ENCODE peak calls at places on chromosomes 7 and 10, in nine cellular contexts. X, E, T, M, H, K, P, B and G are unnamed samples.

GRCh38 chr7:16061630-16062029 is 359.7 kb downstream of the CRPPA start:
- DNase-seq in E (no peak), P (no peak), X (no peak), M (no peak), H (no peak), K (no peak), B (no peak), T (no peak), G (no peak)

GRCh38 chr7:106623846-106624245 is 37.1 kb downstream of the CCDC71L start:
- DNase-seq in P (peak; percentile 92), E (no peak), H (no peak), K (no peak), M (no peak), X (peak; percentile 47), T (peak; percentile 67), B (no peak), G (peak; percentile 73)

GRCh38 chr10:61994404-61995031 is 93.0 kb downstream of the ARID5B start:
- DNase-seq in B (no peak), H (no peak), E (no peak), K (no peak), M (peak; percentile 49), P (no peak), X (no peak), T (no peak), G (peak; percentile 35)

GRCh38 chr7:24290004-24290641 is 6.1 kb downstream of the NPY start:
- DNase-seq in P (peak; percentile 8), T (peak; percentile 12), H (no peak), E (no peak), M (no peak), B (peak; percentile 90), X (peak; percentile 23), K (peak; percentile 71), G (peak; percentile 54)

GRCh38 chr7:24830440-24831050 is 73.3 kb upstream of the GSDME start:
- DNase-seq in P (no peak), K (no peak), M (no peak), H (no peak), X (no peak), T (no peak), E (no peak), B (no peak), G (no peak)

GRCh38 chr10:31322647-31323046 is 3.6 kb downstream of the ZEB1 start:
- DNase-seq in M (no peak), K (no peak), T (no peak), X (peak; percentile 20), P (peak; percentile 32), H (no peak), B (no peak), E (no peak), G (no peak)

GRCh38 chr7:117165656-117166055 is 157.2 kb downstream of the WNT2 start:
- DNase-seq in X (no peak), T (no peak), P (no peak), E (peak; percentile 14), K (no peak), M (peak; percentile 7), B (no peak), H (no peak), G (no peak)

GRCh38 chr7:34845666-34846361 is 187.8 kb downstream of the NPSR1 start:
- DNase-seq in H (no peak), E (no peak), P (no peak), T (peak; percentile 35), M (no peak), K (no peak), X (peak; percentile 11), B (peak; percentile 86), G (no peak)

GRCh38 chr10:82160291-82160690 is 285.3 kb downstream of the NRG3 start:
- DNase-seq in T (no peak), X (peak; percentile 36), K (no peak), E (no peak), H (no peak), P (no peak), M (no peak), B (no peak), G (no peak)

GRCh38 chr10:3465406-3465891 is 292.9 kb upstream of the PITRM1 start:
- DNase-seq in X (peak; percentile 28), K (no peak), M (peak; percentile 59), E (no peak), B (no peak), P (no peak), H (no peak), T (no peak), G (no peak)

GRCh38 chr7:96508371-96508770 is 186.5 kb upstream of the SLC25A13 start:
- DNase-seq in T (no peak), B (no peak), E (no peak), P (peak; percentile 1), M (no peak), K (no peak), X (peak; percentile 3), H (no peak), G (no peak)

DNA sequence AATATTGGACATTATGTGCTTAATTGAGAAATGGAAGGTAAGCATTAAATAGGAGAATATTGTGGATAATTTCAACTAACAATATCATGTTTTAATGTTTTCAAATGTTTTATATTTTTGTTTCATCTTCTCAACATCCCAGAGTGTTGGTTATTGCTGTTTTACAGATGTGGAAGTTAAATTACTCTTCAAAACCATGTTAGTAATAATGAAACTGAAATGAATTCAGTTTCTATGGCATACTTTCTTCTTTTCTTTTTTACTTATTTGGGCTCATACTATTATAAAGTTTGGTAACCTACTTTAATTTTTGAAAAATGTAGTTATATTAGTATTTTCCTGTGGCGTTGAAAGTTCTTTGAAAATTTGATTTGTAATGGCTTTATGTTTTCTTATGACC is 4.2 kb downstream of the GLRX3 start:
- DNase-seq in M (no peak), T (no peak), K (no peak), B (no peak), P (no peak), H (no peak), E (no peak), X (no peak), G (no peak)
- H3K4me3 ChIP-seq in M (no peak overlapping the region), T (no peak overlapping the region), K (no peak overlapping the region), B (no peak overlapping the region), P (no peak overlapping the region), H (no peak overlapping the region), E (no peak overlapping the region), X (no peak overlapping the region), G (no peak overlapping the region)

GRCh38 chr10:117241541-117242462 is 888 bp downstream of the SLC18A2 start:
- DNase-seq in M (no peak), K (peak; percentile 61), T (no peak), B (no peak), H (no peak), P (peak; percentile 7), E (no peak), X (no peak), G (peak; percentile 20)
- H3K4me3 ChIP-seq in M (peak overlapping the region; percentile 11), K (peak overlapping the region; percentile 24), T (no peak overlapping the region), B (no peak overlapping the region), H (no peak overlapping the region), P (no peak overlapping the region), E (no peak overlapping the region), X (no peak overlapping the region), G (peak overlapping the region; percentile 10)

DNA sequence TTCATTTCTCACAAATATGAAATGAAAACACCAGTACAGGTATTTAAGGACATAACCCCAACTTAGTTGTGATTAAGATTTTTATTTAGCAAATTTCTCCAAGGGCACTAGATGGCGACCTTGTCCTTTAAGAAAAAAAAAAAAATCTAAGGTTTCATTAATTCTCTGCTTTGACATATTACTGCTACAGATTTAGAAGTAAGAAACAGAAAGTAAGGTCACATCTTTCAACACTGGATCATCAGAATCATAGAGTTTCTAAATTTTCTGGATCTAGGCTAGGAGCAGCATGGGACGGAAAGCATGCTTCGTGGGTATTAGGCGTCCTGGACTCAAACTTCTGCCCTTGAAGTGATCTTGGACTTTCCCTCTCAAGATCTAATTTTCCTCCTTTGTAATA is 85.5 kb upstream of the PRKG1 start:
- DNase-seq in E (no peak), H (no peak), P (peak; percentile 59), X (peak; percentile 69), K (no peak), M (no peak), B (peak; percentile 14), T (no peak), G (no peak)
- H3K4me3 ChIP-seq in E (peak overlapping the region; percentile 94), H (no peak overlapping the region), P (peak overlapping the region; percentile 37), X (peak overlapping the region; percentile 27), K (no peak overlapping the region), M (no peak overlapping the region), B (no peak overlapping the region), T (no peak overlapping the region), G (no peak overlapping the region)

GRCh38 chr10:79176052-79176501 is 107.3 kb downstream of the ZMIZ1 start:
- DNase-seq in P (peak; percentile 75), X (no peak), K (no peak), H (no peak), M (no peak), B (no peak), T (no peak), E (no peak), G (peak; percentile 54)

GRCh38 chr10:79179404-79180309 is 110.9 kb downstream of the ZMIZ1 start:
- DNase-seq in M (no peak), P (no peak), B (peak; percentile 80), H (no peak), T (no peak), E (no peak), X (no peak), K (no peak), G (no peak)

GRCh38 chr10:79178614-79179403 is 110.0 kb downstream of the ZMIZ1 start:
- DNase-seq in P (peak; percentile 84), K (peak; percentile 81), T (peak; percentile 77), B (peak; percentile 92), X (peak; percentile 91), H (peak; percentile 87), E (no peak), M (no peak), G (peak; percentile 91)

GRCh38 chr10:79176949-79177602 is 108.3 kb downstream of the ZMIZ1 start:
- DNase-seq in K (no peak), B (no peak), X (peak; percentile 61), E (no peak), P (peak; percentile 61), M (no peak), H (no peak), T (no peak), G (no peak)

DNA sequence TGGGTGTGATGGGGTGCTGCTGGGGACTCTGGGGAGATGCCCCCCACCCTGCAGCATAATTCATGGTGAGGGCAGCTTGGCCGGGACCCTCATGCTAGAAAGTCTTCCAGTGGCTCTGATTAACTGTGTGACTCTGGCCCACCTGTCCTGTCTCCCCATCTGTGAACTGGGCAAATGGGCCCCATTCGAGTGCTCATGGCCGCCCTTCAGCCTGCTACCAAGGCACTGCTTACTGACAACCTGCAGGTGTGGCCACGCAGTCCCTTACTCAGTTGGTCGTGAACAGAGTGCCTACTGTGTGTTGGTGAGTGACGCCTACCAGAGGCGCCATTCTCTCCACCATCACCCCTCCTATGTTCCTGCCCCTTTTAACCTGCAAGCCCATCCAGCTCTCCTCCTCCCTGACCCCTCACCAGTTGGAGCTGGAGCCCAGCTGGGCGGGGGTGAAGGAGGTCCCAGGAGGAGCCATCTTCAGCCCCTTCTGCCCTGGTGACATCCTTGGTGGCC is 109.4 kb downstream of the ZMIZ1 start:
- DNase-seq in X (no peak), K (no peak), H (no peak), P (no peak), T (no peak), E (no peak), M (no peak), B (no peak), G (no peak)
- H3K4me3 ChIP-seq in X (no peak overlapping the region), K (no peak overlapping the region), H (no peak overlapping the region), P (no peak overlapping the region), T (no peak overlapping the region), E (no peak overlapping the region), M (no peak overlapping the region), B (no peak overlapping the region), G (no peak overlapping the region)

GRCh38 chr10:42878821-42879195 is 96.2 kb downstream of the BMS1 start:
- DNase-seq in B (no peak), E (no peak), P (no peak), T (no peak), H (no peak), X (no peak), K (no peak), M (no peak), G (no peak)
- H3K4me3 ChIP-seq in B (no peak overlapping the region), E (no peak overlapping the region), P (no peak overlapping the region), T (no peak overlapping the region), H (no peak overlapping the region), X (no peak overlapping the region), K (no peak overlapping the region), M (no peak overlapping the region), G (no peak overlapping the region)